ENCODE peak calls at places on chromosomes 16 and 17, in ten cellular contexts. G is iris pigment epithelial cell; Y is DMS153; Z is lower lobe of right lung; H is HS-5; X is EL; M is activated T-cell treated with anti-CD3 and anti-CD28 coated beads, Interleukin-2, amount 50 U/mL, for 48 hours; A is CD4-positive, CD25-positive, alpha-beta regulatory T cell; V is NCI-H1105; K is SW480. T is an unnamed sample.

GRCh38 chr17:74415608-74416396 is 16.1 kb upstream of the GPRC5C start:
- DNase-seq in G (no peak), Y (no peak), Z (no peak), H (no peak), X (no peak), M (no peak), A (no peak), V (no peak), K (peak; percentile 46), T (no peak)

GRCh38 chr16:17266606-17267313 is 204.0 kb downstream of the XYLT1 start:
- DNase-seq in G (no peak), Y (no peak), Z (no peak), H (no peak), X (no peak), M (no peak), A (no peak), V (no peak), K (no peak), T (no peak)

GRCh38 chr16:19167710-19168172 is 299 bp upstream of the SYT17 start:
- DNase-seq in G (peak; percentile 69), Y (peak; percentile 72), Z (peak; percentile 87), H (peak; percentile 8), X (peak; percentile 62), M (peak; percentile 75), A (no peak), V (peak; percentile 57), K (peak; percentile 79), T (peak; percentile 65)

GRCh38 chr16:31200821-31201510 is 1.6 kb downstream of the PYCARD start:
- DNase-seq in G (peak; percentile 14), Y (no peak), Z (no peak), H (no peak), X (peak; percentile 59), M (peak; percentile 63), A (peak; percentile 53), V (no peak), K (peak; percentile 19), T (peak; percentile 72)

GRCh38 chr17:28599311-28600184 is 723 bp upstream of the SPAG5 start:
- DNase-seq in G (peak; percentile 89), Y (peak; percentile 65), Z (peak; percentile 65), H (peak; percentile 70), X (peak; percentile 92), M (peak; percentile 83), A (peak; percentile 74), V (peak; percentile 30), K (peak; percentile 80), T (peak; percentile 86)

GRCh38 chr16:67339453-67339852 is 12.8 kb downstream of the LRRC36 start:
- DNase-seq in G (peak; percentile 35), Y (no peak), Z (no peak), H (peak; percentile 9), X (peak; percentile 11), M (no peak), A (no peak), V (no peak), K (peak; percentile 43), T (peak; percentile 39)

GRCh38 chr16:67437513-67437912 is 6.6 kb downstream of the HSD11B2 start:
- DNase-seq in G (no peak), Y (no peak), Z (no peak), H (no peak), X (no peak), M (no peak), A (no peak), V (no peak), K (no peak), T (no peak)

GRCh38 chr17:269616-270514 is 82.7 kb downstream of the RPH3AL start:
- DNase-seq in G (no peak), Y (no peak), Z (peak; percentile 31), H (no peak), X (no peak), M (no peak), A (no peak), V (no peak), K (no peak), T (no peak)

GRCh38 chr17:879546-879945 is 97.4 kb downstream of the MRM3 start:
- DNase-seq in G (peak; percentile 83), Y (peak; percentile 22), Z (peak; percentile 88), H (peak; percentile 19), X (peak; percentile 66), M (peak; percentile 75), A (peak; percentile 67), V (no peak), K (peak; percentile 89), T (peak; percentile 92)

GRCh38 chr17:35748323-35748960 is 4.6 kb downstream of the GAS2L2 start:
- DNase-seq in G (no peak), Y (no peak), Z (no peak), H (no peak), X (peak; percentile 43), M (no peak), A (no peak), V (no peak), K (no peak), T (peak; percentile 67)

GRCh38 chr17:32486091-32486700 is 597 bp upstream of the CDK5R1 start:
- DNase-seq in G (peak; percentile 74), Y (peak; percentile 32), Z (peak; percentile 75), H (no peak), X (peak; percentile 80), M (peak; percentile 79), A (peak; percentile 76), V (peak; percentile 72), K (peak; percentile 80), T (peak; percentile 66)

GRCh38 chr16:50151744-50152143 is 1.4 kb upstream of the TENT4B start:
- DNase-seq in G (no peak), Y (no peak), Z (no peak), H (no peak), X (no peak), M (peak; percentile 59), A (no peak), V (no peak), K (no peak), T (peak; percentile 20)

GRCh38 chr17:7382901-7383300 is 2.0 kb downstream of the TNK1 start:
- DNase-seq in G (no peak), Y (no peak), Z (no peak), H (no peak), X (no peak), M (no peak), A (no peak), V (no peak), K (no peak), T (no peak)